ENCODE peak calls at places on chromosomes 4 and X, in four cellular contexts. K is HCT116, A is IMR-90, T is K562. U is an unnamed sample.

GRCh38 chr4:85779165-85779564 is 304.2 kb downstream of the ARHGAP24 start:
- DNase-seq in K (no peak), A (peak), T (no peak), U (no peak)

GRCh38 chrX:134661295-134661694 is 3.0 kb upstream of the PLAC1 start:
- DNase-seq in K (no peak), A (no peak), T (no peak), U (no peak)

GRCh38 chrX:130110379-130111219 is at the start of gene ELF4:
- DNase-seq in K (no peak), A (peak), T (peak), U (peak)

GRCh38 chr4:8070751-8071718 is 87.6 kb downstream of the ABLIM2 start:
- DNase-seq in K (no peak), A (no peak), T (no peak), U (no peak)

GRCh38 chr4:118955515-118955914 is 66.9 kb downstream of the SYNPO2 start:
- DNase-seq in K (no peak), A (no peak), T (no peak), U (no peak)

GRCh38 chr4:80035336-80035735 is 37.7 kb downstream of the ANTXR2 start:
- DNase-seq in K (no peak), A (no peak), T (no peak), U (no peak)

GRCh38 chr4:62455871-62456270 is 1255.7 kb downstream of the ADGRL3 start:
- DNase-seq in K (no peak), A (no peak), T (no peak), U (no peak)

GRCh38 chrX:21972721-21973120 is 32.2 kb downstream of the SMS start:
- DNase-seq in K (no peak), A (peak), T (no peak), U (no peak)

GRCh38 chrX:130902446-130902782 is 595 bp downstream of the ENOX2 start:
- DNase-seq in K (no peak), A (no peak), T (no peak), U (no peak)

GRCh38 chrX:141945415-141945814 is 41.7 kb downstream of the MAGEC1 start:
- DNase-seq in K (no peak), A (no peak), T (no peak), U (no peak)

GRCh38 chr4:153137677-153138630 is 66.3 kb upstream of the TRIM2 start:
- DNase-seq in K (no peak), A (no peak), T (peak), U (no peak)

GRCh38 chr4:113398441-113399143 is 349.1 kb downstream of the ANK2 start:
- DNase-seq in K (no peak), A (no peak), T (no peak), U (no peak)

GRCh38 chr4:110619001-110619350 is 3.9 kb downstream of the PITX2 start:
- DNase-seq in K (no peak), A (no peak), T (no peak), U (no peak)

GRCh38 chr4:77564231-77564630 is 41.4 kb upstream of the CXCL13 start:
- DNase-seq in K (no peak), A (no peak), T (no peak), U (no peak)

GRCh38 chr4:48483777-48484493 is 792 bp downstream of the SLC10A4 start:
- DNase-seq in K (no peak), A (no peak), T (peak), U (no peak)

GRCh38 chrX:79413009-79413408 is 45.9 kb upstream of the ITM2A start:
- DNase-seq in K (no peak), A (peak), T (no peak), U (peak)

GRCh38 chrX:118823263-118824172 is at the start of gene ZCCHC12:
- DNase-seq in K (peak), A (peak), T (peak), U (peak)

GRCh38 chr4:17316566-17316965 is 195.3 kb downstream of the QDPR start:
- DNase-seq in K (no peak), A (peak), T (no peak), U (no peak)

GRCh38 chrX:33725556-33726232 is 406.4 kb downstream of the FAM47A start:
- DNase-seq in K (no peak), A (no peak), T (no peak), U (peak)

GRCh38 chr4:151202851-151203455 is 74.0 kb upstream of the PRSS48 start:
- DNase-seq in K (no peak), A (peak), T (no peak), U (no peak)
- TF ChIP-seq RAD21 in K (no peak), A (no peak), T (no peak), U (no peak)

GRCh38 chrX:154409222-154409871 is at the start of gene DNASE1L1:
- DNase-seq in K (no peak), A (peak), T (peak), U (peak)
- TF ChIP-seq RAD21 in K (no peak), A (no peak), T (no peak), U (no peak)

GRCh38 chr4:13322681-13323101 is 161.4 kb downstream of the RAB28 start:
- DNase-seq in K (no peak), A (peak), T (no peak), U (no peak)
- TF ChIP-seq RAD21 in K (no peak), A (no peak), T (no peak), U (no peak)

GRCh38 chrX:108312011-108312410 is 126.2 kb downstream of the COL4A6 start:
- DNase-seq in K (no peak), A (peak), T (no peak), U (no peak)
- TF ChIP-seq RAD21 in K (no peak), A (no peak), T (no peak), U (no peak)

GRCh38 chr4:125551967-125552366 is 237.2 kb downstream of the FAT4 start:
- DNase-seq in K (no peak), A (no peak), T (no peak), U (no peak)

GRCh38 chr4:125551451-125551850 is 236.7 kb downstream of the FAT4 start:
- DNase-seq in K (no peak), A (no peak), T (no peak), U (no peak)

GRCh38 chr4:125550769-125551168 is 236.0 kb downstream of the FAT4 start:
- DNase-seq in K (no peak), A (no peak), T (no peak), U (no peak)

GRCh38 chr4:125546272-125546671 is 231.5 kb downstream of the FAT4 start:
- DNase-seq in K (no peak), A (no peak), T (no peak), U (no peak)

GRCh38 chr4:125547842-125548241 is 233.1 kb downstream of the FAT4 start:
- DNase-seq in K (no peak), A (peak), T (no peak), U (no peak)
- TF ChIP-seq RAD21 in K (no peak), A (no peak), T (no peak), U (no peak)

DNA sequence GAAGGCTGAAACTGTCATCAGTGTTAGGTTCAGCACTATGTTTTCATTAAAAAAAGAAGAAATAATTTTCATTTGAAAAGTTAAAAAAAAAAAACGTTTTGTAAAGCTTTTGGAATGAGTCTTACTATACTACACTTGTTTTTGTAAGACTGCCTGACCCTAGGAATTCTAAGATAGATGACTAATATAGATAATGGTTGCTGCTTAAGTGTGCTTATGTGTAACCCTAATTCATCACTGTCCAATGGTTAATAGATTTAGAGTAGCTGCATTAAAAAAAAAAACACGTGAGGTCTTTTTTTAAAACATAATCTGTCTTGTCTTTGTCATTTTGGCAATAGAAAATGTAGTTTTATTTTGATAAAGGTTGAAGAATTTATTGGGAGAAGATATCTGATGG is 323.3 kb downstream of the IL1RAPL1 start:
- DNase-seq in K (no peak), A (peak), T (no peak), U (no peak)
- TF ChIP-seq RAD21 in K (no peak), A (no peak), T (no peak), U (no peak)

DNA sequence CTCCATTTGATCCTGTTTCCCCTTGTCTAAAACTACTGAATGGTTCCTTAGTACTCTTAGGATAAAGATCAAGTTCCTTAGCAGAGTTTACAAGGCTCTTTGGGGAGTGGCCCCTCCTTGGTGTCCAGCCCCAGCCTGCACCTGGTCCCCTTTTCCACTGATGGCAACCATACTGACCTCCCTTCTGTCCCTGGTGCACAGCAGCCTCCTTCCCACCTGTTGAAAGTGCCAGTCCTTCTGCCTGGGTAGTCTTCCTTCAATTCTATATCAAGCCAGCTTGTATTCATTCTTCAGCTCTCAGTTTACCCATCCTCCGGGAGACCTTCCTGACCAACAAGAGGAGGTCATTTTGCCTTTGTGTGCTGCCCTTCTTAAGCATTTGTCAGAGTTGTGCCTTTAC is 30.4 kb upstream of the NMU start:
- DNase-seq in K (no peak), A (no peak), T (no peak), U (no peak)
- TF ChIP-seq RAD21 in K (no peak), A (no peak), T (no peak), U (no peak)

GRCh38 chrX:7242613-7243012 is 94.7 kb upstream of the PUDP start:
- DNase-seq in K (no peak), A (no peak), T (no peak), U (no peak)
- TF ChIP-seq RAD21 in K (no peak), A (no peak), T (no peak), U (no peak)

DNA sequence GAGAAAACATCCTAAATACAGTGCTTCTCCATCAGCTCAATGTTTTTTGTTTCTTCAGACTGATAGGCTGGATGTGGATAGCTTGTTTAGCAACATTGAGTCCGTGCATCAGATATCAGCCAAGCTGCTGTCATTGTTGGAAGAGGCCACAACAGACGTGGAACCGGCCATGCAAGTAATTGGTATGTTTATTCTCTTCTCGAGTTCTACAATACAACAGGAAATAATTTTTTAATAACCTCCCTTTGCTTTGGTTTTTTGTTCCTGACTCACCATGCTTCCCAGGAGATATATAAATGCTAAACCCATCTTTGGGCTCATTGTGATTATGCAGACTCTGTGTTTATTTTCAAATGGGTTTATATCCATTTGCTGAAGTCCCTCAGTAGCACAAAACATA is 60.9 kb downstream of the ARHGEF38 start:
- DNase-seq in K (no peak), A (no peak), T (no peak), U (no peak)
- TF ChIP-seq RAD21 in K (no peak), A (no peak), T (no peak), U (no peak)

GRCh38 chrX:53441531-53442321 is 7.6 kb upstream of the HSD17B10 start:
- DNase-seq in K (peak), A (peak), T (no peak), U (peak)
- TF ChIP-seq RAD21 in K (no peak), A (no peak), T (no peak), U (no peak)

U was measured in A549.